ENCODE peak calls at places on chromosomes 4 and X, in nine cellular contexts. N is HFF-Myc, V is HCT116, S is fibroblast of pulmonary artery, Y is bronchial epithelial cell, E is cardiac fibroblast, L is Panc1, D is breast epithelium, F is fibroblast of mammary gland. B is an unnamed sample.

GRCh38 chrX:42943051-42943450 is 165.1 kb upstream of the PPP1R2C start:
- DNase-seq in N (no peak), V (no peak), S (no peak), Y (no peak), E (no peak), L (no peak), D (no peak), F (no peak), B (no peak)

GRCh38 chr4:108427946-108428345 is 192.4 kb upstream of the RPL34 start:
- DNase-seq in N (no peak), V (no peak), S (no peak), Y (no peak), E (no peak), L (no peak), D (no peak), F (peak; percentile 41), B (no peak)

GRCh38 chr4:182225257-182225852 is 17.8 kb upstream of the TENM3 start:
- DNase-seq in N (no peak), V (no peak), S (no peak), Y (no peak), E (no peak), L (no peak), D (no peak), F (no peak), B (no peak)

GRCh38 chr4:143251781-143252180 is 67.1 kb downstream of the USP38 start:
- DNase-seq in N (no peak), V (peak; percentile 10), S (peak; percentile 28), Y (peak; percentile 95), E (no peak), L (no peak), D (no peak), F (peak; percentile 60), B (peak; percentile 46)

GRCh38 chr4:87973283-87974169 is 2.0 kb upstream of the SPP1 start:
- DNase-seq in N (peak; percentile 35), V (peak; percentile 59), S (peak; percentile 70), Y (peak; percentile 61), E (peak; percentile 65), L (peak; percentile 18), D (peak; percentile 45), F (peak; percentile 85), B (no peak)

GRCh38 chrX:54484666-54485065 is 11.4 kb downstream of the FGD1 start:
- DNase-seq in N (no peak), V (no peak), S (no peak), Y (no peak), E (peak; percentile 19), L (no peak), D (no peak), F (no peak), B (no peak)

GRCh38 chr4:101191302-101192098 is 155.8 kb downstream of the PPP3CA start:
- DNase-seq in N (peak; percentile 33), V (no peak), S (peak; percentile 96), Y (no peak), E (peak; percentile 98), L (no peak), D (peak; percentile 49), F (peak; percentile 94), B (peak; percentile 86)

GRCh38 chrX:151921292-151921691 is 8.6 kb downstream of the MAGEA4 start:
- DNase-seq in N (no peak), V (no peak), S (no peak), Y (no peak), E (no peak), L (no peak), D (no peak), F (no peak), B (no peak)

GRCh38 chrX:136767104-136767941 is 13.4 kb downstream of the ARHGEF6 start:
- DNase-seq in N (no peak), V (no peak), S (peak; percentile 59), Y (no peak), E (peak; percentile 66), L (no peak), D (peak; percentile 30), F (peak; percentile 49), B (no peak)

GRCh38 chr4:90419124-90419711 is 292.0 kb downstream of the CCSER1 start:
- DNase-seq in N (peak; percentile 0), V (peak; percentile 3), S (peak; percentile 59), Y (peak; percentile 64), E (peak; percentile 33), L (no peak), D (no peak), F (peak; percentile 37), B (peak; percentile 48)

GRCh38 chrX:67614414-67614813 is 70.6 kb downstream of the AR start:
- DNase-seq in N (no peak), V (no peak), S (peak; percentile 70), Y (peak; percentile 73), E (peak; percentile 53), L (no peak), D (no peak), F (peak; percentile 84), B (peak; percentile 12)

GRCh38 chr4:123649644-123650356 is 253.2 kb downstream of the SPRY1 start:
- DNase-seq in N (peak; percentile 64), V (no peak), S (peak; percentile 94), Y (peak; percentile 97), E (peak; percentile 91), L (no peak), D (peak; percentile 34), F (peak; percentile 60), B (peak; percentile 84)

GRCh38 chr4:40587826-40588225 is 41.8 kb downstream of the RBM47 start:
- DNase-seq in N (no peak), V (no peak), S (peak; percentile 70), Y (peak; percentile 46), E (peak; percentile 72), L (no peak), D (peak; percentile 23), F (peak; percentile 66), B (no peak)

DNA sequence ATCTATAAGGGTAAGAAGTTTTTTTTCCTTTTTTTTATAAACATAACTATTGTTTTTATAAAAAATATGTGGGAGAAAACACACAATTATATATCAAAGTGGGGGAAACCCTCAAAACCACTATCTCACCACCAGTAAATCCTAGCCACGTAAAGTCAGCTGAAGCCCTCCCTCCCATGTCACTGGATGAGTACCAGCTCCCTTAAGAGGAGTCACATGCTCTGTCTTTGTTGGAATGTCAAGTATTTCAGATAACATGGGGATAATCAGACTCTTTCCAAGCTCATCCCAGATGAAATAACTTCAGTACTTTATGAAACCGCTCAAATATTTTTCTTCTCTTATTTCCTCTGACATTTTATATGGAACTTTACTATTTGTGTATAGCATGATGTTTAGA is 2.4 kb downstream of the MYOZ2 start:
- DNase-seq in N (no peak), V (no peak), S (peak; percentile 69), Y (no peak), E (peak; percentile 76), L (no peak), D (no peak), F (peak; percentile 31), B (no peak)
- H3K4me3 ChIP-seq in N (no peak overlapping the region), V (no peak overlapping the region), S (no peak overlapping the region), Y (no peak overlapping the region), E (no peak overlapping the region), L (no peak overlapping the region), D (no peak overlapping the region), F (no peak overlapping the region), B (no peak overlapping the region)

GRCh38 chr4:6126971-6127745 is 73.2 kb downstream of the JAKMIP1 start:
- DNase-seq in N (no peak), V (no peak), S (no peak), Y (no peak), E (no peak), L (no peak), D (no peak), F (no peak), B (no peak)

GRCh38 chr4:6123976-6124375 is 76.4 kb downstream of the JAKMIP1 start:
- DNase-seq in N (no peak), V (no peak), S (no peak), Y (no peak), E (no peak), L (no peak), D (no peak), F (no peak), B (no peak)

GRCh38 chr4:6125103-6125651 is 75.2 kb downstream of the JAKMIP1 start:
- DNase-seq in N (no peak), V (no peak), S (no peak), Y (no peak), E (no peak), L (no peak), D (no peak), F (no peak), B (no peak)

GRCh38 chr4:6124386-6125102 is 75.8 kb downstream of the JAKMIP1 start:
- DNase-seq in N (no peak), V (no peak), S (no peak), Y (no peak), E (no peak), L (no peak), D (no peak), F (no peak), B (no peak)

DNA sequence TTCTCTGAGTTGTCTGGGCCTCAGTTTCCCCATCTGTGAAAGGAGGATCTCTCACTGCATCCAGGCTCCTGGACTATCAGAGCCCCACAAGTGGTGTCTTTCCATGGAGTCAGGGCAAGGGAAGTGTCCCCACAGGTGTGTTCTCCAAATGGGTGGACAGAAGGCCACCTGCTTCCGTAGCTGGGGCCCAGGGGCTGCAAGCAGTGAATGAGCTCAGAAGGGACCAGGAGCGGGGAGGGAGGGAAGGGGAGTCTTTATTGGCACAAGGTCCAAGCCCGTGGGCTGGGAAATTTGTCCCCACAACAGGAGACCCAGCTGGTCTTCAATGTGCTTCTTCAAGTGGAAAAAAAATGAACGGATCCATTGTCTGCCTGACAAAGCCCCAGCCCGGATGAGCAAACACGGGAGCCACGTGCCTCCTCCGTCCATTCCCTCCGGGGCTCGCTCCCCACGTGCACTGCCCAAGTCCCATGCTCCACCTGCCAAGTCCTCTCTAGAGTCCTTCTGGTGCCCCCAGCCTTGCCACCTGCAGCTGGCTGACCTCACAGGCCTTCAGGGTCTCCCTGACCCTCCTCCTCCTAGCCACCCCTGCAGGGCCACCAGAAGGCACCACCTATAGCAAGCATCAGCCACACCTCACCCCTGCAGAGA is 72.0 kb downstream of the JAKMIP1 start:
- DNase-seq in N (no peak), V (no peak), S (no peak), Y (no peak), E (no peak), L (no peak), D (no peak), F (no peak), B (no peak)
- TF ChIP-seq CTCF in N (no peak), V (no peak), S (no peak), Y (no peak), E (no peak), L (no peak), D (no peak), F (no peak), B (no peak)

GRCh38 chrX:2748815-2749188 is 3.0 kb upstream of the XG start:
- DNase-seq in N (no peak), V (no peak), S (no peak), Y (no peak), E (no peak), L (no peak), D (no peak), F (no peak), B (no peak)

GRCh38 chrX:2751291-2751690 is 549 bp upstream of the XG start:
- DNase-seq in N (no peak), V (no peak), S (no peak), Y (no peak), E (no peak), L (no peak), D (no peak), F (peak; percentile 49), B (no peak)

GRCh38 chrX:2748171-2748814 is 3.5 kb upstream of the XG start:
- DNase-seq in N (no peak), V (no peak), S (no peak), Y (peak; percentile 46), E (no peak), L (no peak), D (no peak), F (peak; percentile 41), B (no peak)
- H3K4me3 ChIP-seq in N (no peak overlapping the region), V (no peak overlapping the region), S (no peak overlapping the region), Y (no peak overlapping the region), E (no peak overlapping the region), L (no peak overlapping the region), D (no peak overlapping the region), F (no peak overlapping the region), B (no peak overlapping the region)

GRCh38 chrX:46376246-46376885 is 168.9 kb downstream of the ZNF674 start:
- DNase-seq in N (peak; percentile 12), V (peak; percentile 56), S (peak; percentile 70), Y (peak; percentile 58), E (peak; percentile 70), L (peak; percentile 57), D (peak; percentile 20), F (peak; percentile 67), B (peak; percentile 6)
- TF ChIP-seq CTCF in N (peak; percentile 32), V (peak; percentile 52), S (peak; percentile 48), Y (peak; percentile 46), E (peak; percentile 11), L (peak; percentile 64), D (no peak), F (peak; percentile 49), B (peak; percentile 45)

B was measured in retinal pigment epithelial cell.